ENCODE peak calls at places on chromosome 10, in ten cellular contexts. V is ovary, B is sigmoid colon, F is transverse colon, C is prostate gland, A is IMR-90, X is uterus, H is body of pancreas, M is breast epithelium, K is endothelial cell of umbilical vein. L is an unnamed sample. For H3K9me3, the result is how much of the 10 kb centered on the place peaks cover.

GRCh38 chr10:110918633-110919348 is at the start of gene BBIP1:
- DNase-seq in V (peak), B (no peak), F (no peak), C (no peak), A (peak), X (no peak), H (no peak), M (no peak), K (peak), L (no peak)

GRCh38 chr10:72694476-72695369 is 2.8 kb downstream of the MCU start:
- DNase-seq in V (no peak), B (no peak), F (no peak), C (peak), A (peak), X (peak), H (no peak), M (no peak), K (peak), L (no peak)

GRCh38 chr10:77430530-77430929 is 207.1 kb downstream of the KCNMA1 start:
- DNase-seq in V (no peak), B (no peak), F (no peak), C (no peak), A (no peak), X (no peak), H (no peak), M (no peak), K (no peak), L (no peak)

GRCh38 chr10:84352251-84352842 is 24.0 kb downstream of the CCSER2 start:
- DNase-seq in V (peak), B (peak), F (peak), C (peak), A (peak), X (no peak), H (peak), M (peak), K (peak), L (no peak)

GRCh38 chr10:15169555-15170407 is 1.3 kb upstream of the NMT2 start:
- DNase-seq in V (peak), B (peak), F (no peak), C (no peak), A (no peak), X (no peak), H (peak), M (no peak), K (peak), L (no peak)

GRCh38 chr10:26556756-26557640 is 118.9 kb downstream of the APBB1IP start:
- DNase-seq in V (no peak), B (no peak), F (no peak), C (no peak), A (peak), X (no peak), H (peak), M (no peak), K (peak), L (no peak)

GRCh38 chr10:102743078-102743587 is 615 bp upstream of the WBP1L start:
- DNase-seq in V (no peak), B (no peak), F (no peak), C (no peak), A (no peak), X (no peak), H (no peak), M (no peak), K (no peak), L (no peak)

GRCh38 chr10:34985823-34986222 is 104.3 kb downstream of the CUL2 start:
- DNase-seq in V (no peak), B (no peak), F (peak), C (no peak), A (no peak), X (no peak), H (no peak), M (no peak), K (no peak), L (no peak)

GRCh38 chr10:75405201-75406143 is 3.9 kb upstream of the ZNF503 start:
- DNase-seq in V (peak), B (no peak), F (peak), C (peak), A (no peak), X (peak), H (peak), M (peak), K (no peak), L (no peak)

GRCh38 chr10:118948784-118949183 is 80.7 kb upstream of the NANOS1 start:
- DNase-seq in V (no peak), B (no peak), F (no peak), C (no peak), A (no peak), X (no peak), H (no peak), M (peak), K (no peak), L (no peak)

GRCh38 chr10:81575007-81575406 is 300.0 kb upstream of the NRG3 start:
- DNase-seq in V (no peak), B (no peak), F (no peak), C (no peak), A (no peak), X (no peak), H (no peak), M (no peak), K (no peak), L (no peak)

GRCh38 chr10:348456-348855 is 213.2 kb downstream of the ZMYND11 start:
- DNase-seq in V (no peak), B (peak), F (no peak), C (no peak), A (no peak), X (no peak), H (no peak), M (no peak), K (no peak), L (no peak)

GRCh38 chr10:44281089-44281613 is 103.7 kb downstream of the CXCL12 start:
- DNase-seq in V (peak), B (peak), F (no peak), C (no peak), A (no peak), X (peak), H (no peak), M (no peak), K (no peak), L (peak)

GRCh38 chr10:48649349-48649944 is 35.2 kb upstream of the WDFY4 start:
- DNase-seq in V (no peak), B (no peak), F (no peak), C (no peak), A (no peak), X (no peak), H (no peak), M (no peak), K (no peak), L (no peak)

GRCh38 chr10:77586719-77587423 is 50.7 kb downstream of the KCNMA1 start:
- DNase-seq in V (no peak), B (peak), F (peak), C (peak), A (peak), X (peak), H (no peak), M (no peak), K (no peak), L (no peak)

GRCh38 chr10:62584726-62585125 is 210.6 kb downstream of the ZNF365 start:
- DNase-seq in V (no peak), B (no peak), F (no peak), C (no peak), A (peak), X (no peak), H (no peak), M (no peak), K (no peak), L (no peak)

GRCh38 chr10:92832121-92832520 is 16.2 kb upstream of the EXOC6 start:
- DNase-seq in V (no peak), B (no peak), F (no peak), C (no peak), A (no peak), X (no peak), H (no peak), M (no peak), K (no peak), L (no peak)

GRCh38 chr10:114313139-114313538 is 74.1 kb downstream of the VWA2 start:
- DNase-seq in V (no peak), B (peak), F (no peak), C (no peak), A (no peak), X (no peak), H (no peak), M (no peak), K (no peak), L (peak)

GRCh38 chr10:93874309-93875031 is 19.3 kb upstream of the SLC35G1 start:
- DNase-seq in V (no peak), B (no peak), F (no peak), C (no peak), A (no peak), X (no peak), H (no peak), M (no peak), K (no peak), L (no peak)

GRCh38 chr10:95333997-95334792 is 43.4 kb upstream of the PDLIM1 start:
- DNase-seq in V (no peak), B (peak), F (peak), C (peak), A (peak), X (peak), H (peak), M (peak), K (peak), L (no peak)

GRCh38 chr10:16777473-16778370 is 39.5 kb downstream of the RSU1 start:
- DNase-seq in V (peak), B (no peak), F (no peak), C (no peak), A (peak), X (peak), H (no peak), M (no peak), K (peak), L (no peak)

GRCh38 chr10:88428976-88429375 is 154.1 kb downstream of the RNLS start:
- DNase-seq in V (no peak), B (no peak), F (no peak), C (no peak), A (no peak), X (no peak), H (no peak), M (no peak), K (no peak), L (no peak)

GRCh38 chr10:126561499-126562208 is 108.8 kb downstream of the C10orf90 start:
- DNase-seq in V (no peak), B (no peak), F (no peak), C (no peak), A (no peak), X (no peak), H (no peak), M (no peak), K (no peak), L (no peak)

GRCh38 chr10:11511325-11511724 is 100.1 kb downstream of the USP6NL start:
- DNase-seq in V (no peak), B (no peak), F (no peak), C (no peak), A (no peak), X (no peak), H (no peak), M (no peak), K (no peak), L (no peak)

GRCh38 chr10:48791267-48791928 is 106.7 kb downstream of the WDFY4 start:
- DNase-seq in V (no peak), B (no peak), F (no peak), C (no peak), A (no peak), X (no peak), H (no peak), M (no peak), K (no peak), L (no peak)

GRCh38 chr10:50594012-50594411 is 29.7 kb downstream of the SGMS1 start:
- DNase-seq in V (no peak), B (no peak), F (no peak), C (no peak), A (peak), X (no peak), H (no peak), M (no peak), K (peak), L (no peak)

GRCh38 chr10:59064759-59065498 is 111.5 kb upstream of the PHYHIPL start:
- DNase-seq in V (no peak), B (no peak), F (no peak), C (no peak), A (no peak), X (no peak), H (no peak), M (no peak), K (no peak), L (no peak)

GRCh38 chr10:77712207-77712606 is 74.6 kb upstream of the KCNMA1 start:
- DNase-seq in V (no peak), B (no peak), F (no peak), C (no peak), A (no peak), X (no peak), H (no peak), M (no peak), K (no peak), L (no peak)

GRCh38 chr10:118106426-118106825 is 59.7 kb upstream of the RAB11FIP2 start:
- DNase-seq in V (no peak), B (no peak), F (no peak), C (no peak), A (peak), X (peak), H (no peak), M (no peak), K (peak), L (no peak)

GRCh38 chr10:128083191-128083895 is 42.9 kb downstream of the MKI67 start:
- DNase-seq in V (no peak), B (peak), F (peak), C (no peak), A (no peak), X (no peak), H (no peak), M (no peak), K (no peak), L (peak)

GRCh38 chr10:103750836-103751235 is 104.5 kb downstream of the SH3PXD2A start:
- DNase-seq in V (no peak), B (no peak), F (no peak), C (no peak), A (no peak), X (no peak), H (no peak), M (no peak), K (no peak), L (no peak)

GRCh38 chr10:113158183-113158582 is 208.1 kb downstream of the TCF7L2 start:
- DNase-seq in V (no peak), B (no peak), F (no peak), C (no peak), A (peak), X (no peak), H (no peak), M (no peak), K (no peak), L (no peak)

GRCh38 chr10:101829561-101830315 is 11.5 kb upstream of the OGA start:
- DNase-seq in V (peak), B (peak), F (peak), C (peak), A (no peak), X (peak), H (peak), M (peak), K (no peak), L (peak)

GRCh38 chr10:46042527-46042926 is 3.5 kb downstream of the MSMB start:
- DNase-seq in V (no peak), B (no peak), F (no peak), C (no peak), A (no peak), X (no peak), H (no peak), M (no peak), K (no peak), L (no peak)

DNA sequence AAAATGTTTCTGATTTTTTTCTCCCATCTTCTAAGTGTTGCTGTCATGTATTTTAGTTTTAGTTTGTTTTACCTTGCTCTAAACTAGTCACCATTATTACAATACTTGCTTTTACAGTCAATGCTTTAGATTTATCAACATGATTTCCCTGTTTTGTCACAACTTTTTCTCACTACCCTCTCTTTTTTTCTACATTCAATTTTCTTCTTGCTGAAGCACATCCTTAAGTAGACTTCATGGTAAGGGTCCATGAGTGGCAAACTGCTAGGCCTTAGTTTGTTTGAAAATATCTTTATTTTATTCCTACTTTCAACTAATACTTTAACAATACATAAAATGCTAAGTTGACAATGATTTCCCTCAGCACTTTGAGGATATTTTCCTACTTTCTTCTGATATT is 173.5 kb downstream of the DNAJC1 start:
- DNase-seq in V (no peak), B (no peak), F (no peak), C (no peak), A (no peak), X (no peak), H (no peak), M (no peak), K (no peak), L (no peak)
- H3K9me3 ChIP-seq in V (under half), B (under half), F (half or more), C (under half), A (under half), X (under half), H (under half), M (half or more), K (under half), L (under half)

GRCh38 chr10:25465582-25466372 is 291.0 kb downstream of the GPR158 start:
- DNase-seq in V (no peak), B (no peak), F (no peak), C (no peak), A (no peak), X (no peak), H (no peak), M (no peak), K (no peak), L (no peak)
- TF ChIP-seq POLR2A in V (no peak), B (no peak), F (no peak), C (no peak), A (no peak), X (no peak), H (no peak), M (no peak), K (no peak), L (no peak)

GRCh38 chr10:130962240-130963051 is 349.1 kb downstream of the TCERG1L start:
- DNase-seq in V (no peak), B (no peak), F (no peak), C (no peak), A (no peak), X (no peak), H (no peak), M (no peak), K (no peak), L (no peak)
- H3K9me3 ChIP-seq in V (under half), B (under half), F (under half), C (under half), A (under half), X (under half), H (under half), M (under half), K (under half), L (under half)

DNA sequence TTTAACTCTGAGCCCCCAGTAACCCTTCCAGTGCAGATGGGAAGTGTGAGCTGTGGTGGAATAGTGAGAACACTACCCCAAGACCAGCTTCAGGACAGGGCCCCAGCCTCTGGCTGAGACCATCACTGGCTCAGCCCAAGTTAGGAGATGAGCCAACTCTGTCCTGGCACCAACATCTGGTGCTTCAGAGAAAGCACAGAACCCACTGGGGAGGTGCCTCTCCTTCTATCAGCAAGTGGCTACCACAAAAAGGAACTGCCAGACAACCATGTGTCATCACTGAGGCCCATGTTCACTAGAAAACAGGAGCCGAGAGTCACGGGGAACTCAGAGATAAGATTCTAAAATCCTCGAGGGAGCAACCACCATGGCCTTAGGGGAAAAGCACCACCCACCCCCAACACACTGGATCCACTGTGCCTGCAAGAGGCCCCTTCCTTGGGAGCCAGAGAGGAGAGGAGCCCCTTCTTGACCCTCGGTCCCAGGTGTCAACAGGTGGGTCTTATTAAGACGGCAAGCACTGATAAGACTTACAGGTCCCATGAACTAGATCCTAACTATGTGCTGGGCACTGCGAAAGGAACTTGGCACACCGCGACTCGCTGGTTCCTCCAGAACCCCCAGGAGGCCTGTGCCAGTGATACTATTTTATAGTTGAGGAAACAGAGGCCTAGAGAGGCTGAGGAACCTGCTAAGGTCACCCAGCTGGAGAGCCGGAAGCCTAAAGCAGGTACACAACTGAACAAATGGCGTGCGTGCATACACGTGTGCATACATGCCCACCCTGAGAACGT is 102.7 kb downstream of the FAM53B start:
- DNase-seq in V (no peak), B (peak), F (peak), C (no peak), A (peak), X (peak), H (no peak), M (no peak), K (no peak), L (no peak)
- TF ChIP-seq POLR2A in V (no peak), B (no peak), F (no peak), C (no peak), A (no peak), X (no peak), H (no peak), M (no peak), K (no peak), L (no peak)

GRCh38 chr10:37680716-37681616 is 176.4 kb downstream of the ZNF248 start:
- DNase-seq in V (no peak), B (no peak), F (no peak), C (no peak), A (no peak), X (no peak), H (no peak), M (no peak), K (no peak), L (no peak)

GRCh38 chr10:37681617-37681999 is 175.8 kb downstream of the ZNF248 start:
- DNase-seq in V (no peak), B (no peak), F (no peak), C (no peak), A (no peak), X (no peak), H (no peak), M (no peak), K (no peak), L (no peak)

GRCh38 chr10:37680243-37680683 is 177.1 kb downstream of the ZNF248 start:
- DNase-seq in V (no peak), B (no peak), F (no peak), C (no peak), A (no peak), X (no peak), H (no peak), M (no peak), K (no peak), L (peak)

GRCh38 chr10:37684765-37685164 is 172.6 kb downstream of the ZNF248 start:
- DNase-seq in V (no peak), B (no peak), F (no peak), C (no peak), A (no peak), X (no peak), H (no peak), M (no peak), K (no peak), L (no peak)

DNA sequence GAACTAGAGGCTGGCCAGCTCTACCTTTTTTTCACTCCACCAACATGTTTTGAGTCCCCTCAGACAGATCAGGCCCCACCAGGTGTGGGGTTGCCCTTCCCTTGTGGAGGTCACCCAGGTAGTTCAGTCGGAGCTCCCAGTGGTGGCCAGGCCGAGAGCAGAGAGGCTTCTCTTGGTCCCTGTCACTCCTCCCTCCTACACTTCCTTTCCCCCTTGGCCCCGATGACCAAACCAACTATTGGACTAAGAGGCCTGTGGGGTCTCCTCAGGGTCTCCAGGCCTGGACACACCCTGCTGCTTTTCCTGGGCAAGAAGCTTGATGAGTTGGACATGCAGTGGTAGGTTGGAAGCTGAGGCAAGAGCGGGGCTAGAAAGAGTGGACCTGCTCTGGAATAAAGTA is 174.8 kb downstream of the ZNF248 start:
- DNase-seq in V (no peak), B (no peak), F (no peak), C (no peak), A (no peak), X (no peak), H (no peak), M (no peak), K (no peak), L (no peak)
- H3K9me3 ChIP-seq in V (under half), B (under half), F (under half), C (under half), A (half or more), X (under half), H (under half), M (under half), K (under half), L (under half)

DNA sequence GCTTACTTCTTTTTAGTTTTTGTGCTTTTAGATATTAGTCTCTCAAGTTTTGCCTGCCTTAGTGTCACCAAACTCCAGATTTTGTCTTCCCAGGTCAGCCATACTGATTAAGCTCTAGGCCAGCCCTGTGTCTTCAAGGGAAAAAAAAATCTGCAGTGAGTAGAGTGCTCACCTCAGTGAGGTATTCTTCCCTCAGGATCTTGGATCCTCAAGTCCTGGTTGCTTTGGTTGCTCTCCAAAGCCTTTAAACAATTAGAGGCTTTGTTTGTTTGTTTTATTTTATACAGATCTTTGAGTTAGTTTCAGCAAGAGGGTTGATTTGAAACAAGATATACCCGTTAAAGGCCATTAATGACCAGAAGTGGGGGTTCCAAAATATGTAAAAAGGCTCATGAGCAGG is 165.2 kb downstream of the GPR158 start:
- DNase-seq in V (no peak), B (no peak), F (no peak), C (no peak), A (no peak), X (no peak), H (no peak), M (no peak), K (no peak), L (no peak)
- TF ChIP-seq POLR2A in V (no peak), B (no peak), F (no peak), C (no peak), A (no peak), X (no peak), H (no peak), M (no peak), K (no peak), L (no peak)

L was measured in suprapubic skin.